ENCODE peak calls at places on chromosomes 12 and 14, in eight cellular contexts. One of them, this sample, is unnamed.

GRCh38 chr12:97493729-97494128 is 31.1 kb downstream of the RMST start:
- DNase-seq in OCI-LY7: no peak
- DNase-seq in H4: no peak
- DNase-seq in PC-9: no peak
- DNase-seq in NCI-H1436: no peak
- DNase-seq in neural crest cell: no peak
- DNase-seq in stimulated activated CD8-positive, alpha-beta memory T cell treated with anti-CD3 and anti-CD28 coated beads, Interleukin-4, amount 100 ng/mL, for 1 hour: no peak
- DNase-seq in amygdala: no peak
- DNase-seq in this sample: no peak

GRCh38 chr14:37179896-37180502 is 7.6 kb upstream of the SLC25A21 start:
- DNase-seq in OCI-LY7: no peak
- DNase-seq in H4: no peak
- DNase-seq in PC-9: no peak
- DNase-seq in NCI-H1436: no peak
- DNase-seq in neural crest cell: no peak
- DNase-seq in stimulated activated CD8-positive, alpha-beta memory T cell treated with anti-CD3 and anti-CD28 coated beads, Interleukin-4, amount 100 ng/mL, for 1 hour: no peak
- DNase-seq in amygdala: no peak
- DNase-seq in this sample: no peak

GRCh38 chr12:27615331-27615891 is 80.8 kb upstream of the REP15 start:
- DNase-seq in OCI-LY7: no peak
- DNase-seq in H4: no peak
- DNase-seq in PC-9: no peak
- DNase-seq in NCI-H1436: no peak
- DNase-seq in neural crest cell: no peak
- DNase-seq in stimulated activated CD8-positive, alpha-beta memory T cell treated with anti-CD3 and anti-CD28 coated beads, Interleukin-4, amount 100 ng/mL, for 1 hour: no peak
- DNase-seq in amygdala: no peak
- DNase-seq in this sample: no peak

GRCh38 chr12:127942981-127943380 is 324.0 kb upstream of the TMEM132C start:
- DNase-seq in OCI-LY7: no peak
- DNase-seq in H4: no peak
- DNase-seq in PC-9: no peak
- DNase-seq in NCI-H1436: no peak
- DNase-seq in neural crest cell: no peak
- DNase-seq in stimulated activated CD8-positive, alpha-beta memory T cell treated with anti-CD3 and anti-CD28 coated beads, Interleukin-4, amount 100 ng/mL, for 1 hour: no peak
- DNase-seq in amygdala: no peak
- DNase-seq in this sample: no peak

GRCh38 chr12:58727526-58727925 is 192.8 kb downstream of the LRIG3 start:
- DNase-seq in OCI-LY7: no peak
- DNase-seq in H4: peak
- DNase-seq in PC-9: no peak
- DNase-seq in NCI-H1436: no peak
- DNase-seq in neural crest cell: no peak
- DNase-seq in stimulated activated CD8-positive, alpha-beta memory T cell treated with anti-CD3 and anti-CD28 coated beads, Interleukin-4, amount 100 ng/mL, for 1 hour: no peak
- DNase-seq in amygdala: no peak
- DNase-seq in this sample: no peak

GRCh38 chr12:89212339-89212771 is 139.9 kb downstream of the DUSP6 start:
- DNase-seq in OCI-LY7: no peak
- DNase-seq in H4: no peak
- DNase-seq in PC-9: no peak
- DNase-seq in NCI-H1436: no peak
- DNase-seq in neural crest cell: no peak
- DNase-seq in stimulated activated CD8-positive, alpha-beta memory T cell treated with anti-CD3 and anti-CD28 coated beads, Interleukin-4, amount 100 ng/mL, for 1 hour: no peak
- DNase-seq in amygdala: no peak
- DNase-seq in this sample: no peak

GRCh38 chr14:95765016-95765415 is 51.1 kb upstream of the TCL1A start:
- DNase-seq in OCI-LY7: no peak
- DNase-seq in H4: no peak
- DNase-seq in PC-9: no peak
- DNase-seq in NCI-H1436: no peak
- DNase-seq in neural crest cell: no peak
- DNase-seq in stimulated activated CD8-positive, alpha-beta memory T cell treated with anti-CD3 and anti-CD28 coated beads, Interleukin-4, amount 100 ng/mL, for 1 hour: no peak
- DNase-seq in amygdala: no peak
- DNase-seq in this sample: no peak

GRCh38 chr14:102968306-102968705 is 45.8 kb downstream of the AMN start:
- DNase-seq in OCI-LY7: no peak
- DNase-seq in H4: no peak
- DNase-seq in PC-9: no peak
- DNase-seq in NCI-H1436: no peak
- DNase-seq in neural crest cell: no peak
- DNase-seq in stimulated activated CD8-positive, alpha-beta memory T cell treated with anti-CD3 and anti-CD28 coated beads, Interleukin-4, amount 100 ng/mL, for 1 hour: no peak
- DNase-seq in amygdala: no peak
- DNase-seq in this sample: no peak

GRCh38 chr12:27289414-27289813 is 43.2 kb upstream of the BMAL2 start:
- DNase-seq in OCI-LY7: no peak
- DNase-seq in H4: peak
- DNase-seq in PC-9: no peak
- DNase-seq in NCI-H1436: no peak
- DNase-seq in neural crest cell: no peak
- DNase-seq in stimulated activated CD8-positive, alpha-beta memory T cell treated with anti-CD3 and anti-CD28 coated beads, Interleukin-4, amount 100 ng/mL, for 1 hour: no peak
- DNase-seq in amygdala: no peak
- DNase-seq in this sample: no peak

GRCh38 chr12:58814036-58814435 is 106.3 kb downstream of the LRIG3 start:
- DNase-seq in OCI-LY7: no peak
- DNase-seq in H4: no peak
- DNase-seq in PC-9: no peak
- DNase-seq in NCI-H1436: no peak
- DNase-seq in neural crest cell: no peak
- DNase-seq in stimulated activated CD8-positive, alpha-beta memory T cell treated with anti-CD3 and anti-CD28 coated beads, Interleukin-4, amount 100 ng/mL, for 1 hour: no peak
- DNase-seq in amygdala: no peak
- DNase-seq in this sample: no peak

GRCh38 chr12:34022079-34022830 is at the start of gene ALG10:
- DNase-seq in OCI-LY7: peak
- DNase-seq in H4: peak
- DNase-seq in PC-9: peak
- DNase-seq in NCI-H1436: peak
- DNase-seq in neural crest cell: peak
- DNase-seq in stimulated activated CD8-positive, alpha-beta memory T cell treated with anti-CD3 and anti-CD28 coated beads, Interleukin-4, amount 100 ng/mL, for 1 hour: peak
- DNase-seq in amygdala: peak
- DNase-seq in this sample: peak

GRCh38 chr12:74105434-74105833 is 432.2 kb upstream of the ATXN7L3B start:
- DNase-seq in OCI-LY7: no peak
- DNase-seq in H4: peak
- DNase-seq in PC-9: no peak
- DNase-seq in NCI-H1436: no peak
- DNase-seq in neural crest cell: no peak
- DNase-seq in stimulated activated CD8-positive, alpha-beta memory T cell treated with anti-CD3 and anti-CD28 coated beads, Interleukin-4, amount 100 ng/mL, for 1 hour: no peak
- DNase-seq in amygdala: no peak
- DNase-seq in this sample: no peak

GRCh38 chr12:114835031-114835430 is 151.1 kb upstream of the TBX3 start:
- DNase-seq in OCI-LY7: no peak
- DNase-seq in H4: peak
- DNase-seq in PC-9: no peak
- DNase-seq in NCI-H1436: no peak
- DNase-seq in neural crest cell: no peak
- DNase-seq in stimulated activated CD8-positive, alpha-beta memory T cell treated with anti-CD3 and anti-CD28 coated beads, Interleukin-4, amount 100 ng/mL, for 1 hour: no peak
- DNase-seq in amygdala: no peak
- DNase-seq in this sample: no peak

GRCh38 chr12:61385771-61386170 is 874.4 kb upstream of the USP15 start:
- DNase-seq in OCI-LY7: no peak
- DNase-seq in H4: no peak
- DNase-seq in PC-9: no peak
- DNase-seq in NCI-H1436: no peak
- DNase-seq in neural crest cell: no peak
- DNase-seq in stimulated activated CD8-positive, alpha-beta memory T cell treated with anti-CD3 and anti-CD28 coated beads, Interleukin-4, amount 100 ng/mL, for 1 hour: no peak
- DNase-seq in amygdala: no peak
- DNase-seq in this sample: no peak

GRCh38 chr14:69755299-69755698 is 11.6 kb upstream of the SRSF5 start:
- DNase-seq in OCI-LY7: no peak
- DNase-seq in H4: no peak
- DNase-seq in PC-9: no peak
- DNase-seq in NCI-H1436: no peak
- DNase-seq in neural crest cell: no peak
- DNase-seq in stimulated activated CD8-positive, alpha-beta memory T cell treated with anti-CD3 and anti-CD28 coated beads, Interleukin-4, amount 100 ng/mL, for 1 hour: no peak
- DNase-seq in amygdala: no peak
- DNase-seq in this sample: no peak

GRCh38 chr12:92551853-92552397 is 150.9 kb upstream of the PLEKHG7 start:
- DNase-seq in OCI-LY7: no peak
- DNase-seq in H4: peak
- DNase-seq in PC-9: peak
- DNase-seq in NCI-H1436: no peak
- DNase-seq in neural crest cell: no peak
- DNase-seq in stimulated activated CD8-positive, alpha-beta memory T cell treated with anti-CD3 and anti-CD28 coated beads, Interleukin-4, amount 100 ng/mL, for 1 hour: no peak
- DNase-seq in amygdala: no peak
- DNase-seq in this sample: no peak

GRCh38 chr12:46450279-46450748 is 77.7 kb upstream of the SLC38A2 start:
- DNase-seq in OCI-LY7: no peak
- DNase-seq in H4: no peak
- DNase-seq in PC-9: no peak
- DNase-seq in NCI-H1436: no peak
- DNase-seq in neural crest cell: no peak
- DNase-seq in stimulated activated CD8-positive, alpha-beta memory T cell treated with anti-CD3 and anti-CD28 coated beads, Interleukin-4, amount 100 ng/mL, for 1 hour: no peak
- DNase-seq in amygdala: no peak
- DNase-seq in this sample: peak

GRCh38 chr14:67856806-67857205 is 37.2 kb downstream of the RAD51B start:
- DNase-seq in OCI-LY7: no peak
- DNase-seq in H4: peak
- DNase-seq in PC-9: no peak
- DNase-seq in NCI-H1436: no peak
- DNase-seq in neural crest cell: no peak
- DNase-seq in stimulated activated CD8-positive, alpha-beta memory T cell treated with anti-CD3 and anti-CD28 coated beads, Interleukin-4, amount 100 ng/mL, for 1 hour: no peak
- DNase-seq in amygdala: no peak
- DNase-seq in this sample: no peak

GRCh38 chr14:75835156-75836141 is 146.3 kb downstream of the TGFB3 start:
- DNase-seq in OCI-LY7: no peak
- DNase-seq in H4: no peak
- DNase-seq in PC-9: no peak
- DNase-seq in NCI-H1436: no peak
- DNase-seq in neural crest cell: no peak
- DNase-seq in stimulated activated CD8-positive, alpha-beta memory T cell treated with anti-CD3 and anti-CD28 coated beads, Interleukin-4, amount 100 ng/mL, for 1 hour: no peak
- DNase-seq in amygdala: no peak
- DNase-seq in this sample: no peak

GRCh38 chr12:122837306-122838265 is 2.3 kb downstream of the HIP1R start:
- DNase-seq in OCI-LY7: peak
- DNase-seq in H4: no peak
- DNase-seq in PC-9: no peak
- DNase-seq in NCI-H1436: no peak
- DNase-seq in neural crest cell: no peak
- DNase-seq in stimulated activated CD8-positive, alpha-beta memory T cell treated with anti-CD3 and anti-CD28 coated beads, Interleukin-4, amount 100 ng/mL, for 1 hour: no peak
- DNase-seq in amygdala: no peak
- DNase-seq in this sample: peak

This sample was measured in NCI-H1417.